ENCODE peak calls at places on chromosomes 5 and 9, in seven cellular contexts. N, Z, Q, D, L, J and G are unnamed samples.

GRCh38 chr9:34084562-34084961 is 35.9 kb upstream of the UBAP2 start:
- DNase-seq in N (no peak), Q (peak; percentile 37), D (peak; percentile 50), Z (no peak), L (no peak), J (no peak), G (peak; percentile 41)

GRCh38 chr9:86126998-86127972 is 27.9 kb upstream of the GOLM1 start:
- DNase-seq in J (peak; percentile 74), D (peak; percentile 83), Z (peak; percentile 89), Q (peak; percentile 99), N (peak; percentile 96), L (no peak), G (peak; percentile 21)

GRCh38 chr5:127029513-127030258 is 672 bp downstream of the MARCHF3 start:
- DNase-seq in Z (peak; percentile 63), Q (peak; percentile 72), L (peak; percentile 90), N (peak; percentile 50), J (peak; percentile 65), D (peak; percentile 34), G (peak; percentile 37)

GRCh38 chr9:90098456-90098855 is 493.6 kb downstream of the GADD45G start:
- DNase-seq in N (no peak), D (no peak), L (no peak), J (no peak), Q (no peak), Z (no peak), G (no peak)

GRCh38 chr9:17090041-17090440 is 44.8 kb upstream of the CNTLN start:
- DNase-seq in J (peak; percentile 2), D (no peak), Z (no peak), Q (no peak), L (no peak), N (no peak), G (no peak)

GRCh38 chr9:72271617-72272478 is 93.2 kb downstream of the ZFAND5 start:
- DNase-seq in D (peak; percentile 15), L (no peak), Q (peak; percentile 59), N (peak; percentile 47), Z (peak; percentile 37), J (peak; percentile 55), G (peak; percentile 36)

GRCh38 chr5:98468188-98468869 is 305.1 kb upstream of the RGMB start:
- DNase-seq in D (no peak), Q (no peak), J (peak; percentile 95), L (no peak), N (no peak), Z (no peak), G (no peak)

GRCh38 chr5:95352686-95353085 is 38.5 kb upstream of the FAM81B start:
- DNase-seq in D (no peak), L (no peak), Q (no peak), Z (no peak), J (no peak), N (no peak), G (no peak)

GRCh38 chr9:133927041-133927440 is 65.1 kb downstream of the VAV2 start:
- DNase-seq in D (no peak), J (peak; percentile 30), Q (no peak), N (no peak), Z (no peak), L (no peak), G (no peak)

GRCh38 chr9:16206560-16206959 is 653.7 kb downstream of the CCDC171 start:
- DNase-seq in J (no peak), Z (no peak), Q (no peak), D (no peak), L (no peak), N (no peak), G (no peak)

GRCh38 chr5:108696951-108697715 is 50.6 kb upstream of the FER start:
- DNase-seq in D (no peak), N (no peak), Z (no peak), J (no peak), Q (no peak), L (no peak), G (no peak)

GRCh38 chr9:16870606-16871357 is at the start of gene BNC2:
- DNase-seq in Z (no peak), N (no peak), J (peak; percentile 60), L (no peak), Q (no peak), D (no peak), G (peak; percentile 75)

GRCh38 chr5:134586866-134587524 is 45.6 kb downstream of the SAR1B start:
- DNase-seq in D (peak; percentile 43), Q (peak; percentile 85), N (peak; percentile 85), L (peak; percentile 94), J (peak; percentile 71), Z (peak; percentile 88), G (peak; percentile 93)
- H3K27ac ChIP-seq in D (peak overlapping the region; percentile 5), Q (no peak overlapping the region), N (peak overlapping the region; percentile 45), L (no peak overlapping the region), J (no peak overlapping the region), Z (peak overlapping the region; percentile 32), G (no peak overlapping the region)

GRCh38 chr5:139639619-139640431 is 8.3 kb upstream of the CXXC5 start:
- DNase-seq in Q (peak; percentile 84), N (no peak), Z (peak; percentile 29), J (peak; percentile 53), L (peak; percentile 79), D (peak; percentile 67), G (no peak)

GRCh38 chr5:139636975-139637408 is 11.2 kb upstream of the CXXC5 start:
- DNase-seq in N (no peak), Q (no peak), D (no peak), J (peak; percentile 51), L (no peak), Z (no peak), G (no peak)

GRCh38 chr5:139638736-139639618 is 9.2 kb upstream of the CXXC5 start:
- DNase-seq in D (no peak), Z (peak; percentile 22), N (no peak), J (no peak), Q (no peak), L (peak; percentile 77), G (no peak)

GRCh38 chr5:139637438-139638089 is 10.6 kb upstream of the CXXC5 start:
- DNase-seq in Q (peak; percentile 94), J (peak; percentile 74), D (peak; percentile 82), Z (peak; percentile 83), L (peak; percentile 93), N (no peak), G (peak; percentile 89)

GRCh38 chr5:139638090-139638735 is 9.9 kb upstream of the CXXC5 start:
- DNase-seq in D (peak; percentile 84), Z (peak; percentile 86), Q (peak; percentile 96), J (peak; percentile 66), N (no peak), L (peak; percentile 92), G (peak; percentile 92)
- H3K4me1 ChIP-seq in D (peaks cover 67% of the 10 kb centered on the region), Z (peaks cover 74% of the 10 kb centered on the region), Q (peaks cover 73% of the 10 kb centered on the region), J (peaks cover 23% of the 10 kb centered on the region), N (peaks cover 63% of the 10 kb centered on the region), L (peaks cover 64% of the 10 kb centered on the region), G (peaks cover 15% of the 10 kb centered on the region)

GRCh38 chr9:136410500-136411287 is at the start of the genes ENTR1 and PMPCA:
- DNase-seq in J (peak; percentile 85), D (peak; percentile 87), Z (peak; percentile 95), L (peak; percentile 98), N (peak; percentile 67), Q (peak; percentile 91), G (peak; percentile 95)
- TF ChIP-seq POLR2A in J (peak; percentile 92), D (peak; percentile 94), Z (no peak), L (peak; percentile 87), N (peak; percentile 69), Q (peak; percentile 59), G (peak; percentile 68)

GRCh38 chr5:157920828-157921170 is 61.9 kb upstream of the CLINT1 start:
- DNase-seq in N (no peak), D (no peak), Z (no peak), J (no peak), Q (no peak), L (no peak), G (no peak)

GRCh38 chr5:157917909-157918809 is 59.2 kb upstream of the CLINT1 start:
- DNase-seq in Q (peak; percentile 57), N (peak; percentile 66), J (peak; percentile 75), Z (peak; percentile 67), D (no peak), L (peak; percentile 78), G (peak; percentile 58)

GRCh38 chr5:157915638-157916037 is 56.7 kb upstream of the CLINT1 start:
- DNase-seq in N (no peak), L (peak; percentile 84), Z (peak; percentile 96), D (peak; percentile 38), J (peak; percentile 13), Q (peak; percentile 97), G (peak; percentile 97)

GRCh38 chr5:157914389-157914788 is 55.4 kb upstream of the CLINT1 start:
- DNase-seq in L (no peak), D (no peak), Q (no peak), J (no peak), Z (no peak), N (no peak), G (no peak)

GRCh38 chr5:157918811-157919742 is 60.1 kb upstream of the CLINT1 start:
- DNase-seq in N (no peak), Z (peak; percentile 33), L (no peak), Q (no peak), D (no peak), J (no peak), G (no peak)
- H3K27ac ChIP-seq in N (no peak overlapping the region), Z (peak overlapping the region; percentile 32), L (no peak overlapping the region), Q (peak overlapping the region; percentile 43), D (no peak overlapping the region), J (no peak overlapping the region), G (peak overlapping the region; percentile 24)

GRCh38 chr9:110025551-110026170 is 182.3 kb downstream of the C9orf152 start:
- DNase-seq in N (no peak), L (no peak), Q (no peak), D (no peak), Z (no peak), J (no peak), G (no peak)
- H3K4me1 ChIP-seq in N (no peaks in the 10 kb centered on the region), L (peaks cover 29% of the 10 kb centered on the region), Q (no peaks in the 10 kb centered on the region), D (peaks cover 19% of the 10 kb centered on the region), Z (peaks cover 9% of the 10 kb centered on the region), J (peaks cover 10% of the 10 kb centered on the region), G (peaks cover 35% of the 10 kb centered on the region)